ENCODE peak calls at places on chromosomes 12 and 14, in seven cellular contexts. G, J, T, L, B, W and F are unnamed samples.

GRCh38 chr12:124404162-124404561 is 109.3 kb downstream of the RFLNA start:
- DNase-seq in G (peak), J (no peak), T (no peak), L (peak), B (no peak), W (no peak), F (no peak)

GRCh38 chr12:22624573-22624907 is 431 bp upstream of the ETNK1 start:
- DNase-seq in G (no peak), J (no peak), T (no peak), L (peak), B (no peak), W (no peak), F (peak)

GRCh38 chr14:43938588-43939281 is 568.3 kb downstream of the FSCB start:
- DNase-seq in G (no peak), J (no peak), T (no peak), L (no peak), B (no peak), W (no peak), F (no peak)

GRCh38 chr14:99774526-99775307 is 18.5 kb upstream of the EML1 start:
- DNase-seq in G (peak), J (no peak), T (no peak), L (no peak), B (no peak), W (no peak), F (no peak)

GRCh38 chr14:101604935-101605767 is 43.9 kb downstream of the DIO3 start:
- DNase-seq in G (no peak), J (no peak), T (no peak), L (no peak), B (no peak), W (no peak), F (no peak)

GRCh38 chr12:91893476-91893875 is 252.2 kb downstream of the BTG1 start:
- DNase-seq in G (no peak), J (peak), T (no peak), L (no peak), B (no peak), W (no peak), F (no peak)

GRCh38 chr12:50353869-50354593 is 42.4 kb downstream of the FAM186A start:
- DNase-seq in G (peak), J (peak), T (no peak), L (no peak), B (no peak), W (no peak), F (no peak)

GRCh38 chr12:32305163-32305562 is 94.2 kb upstream of the FGD4 start:
- DNase-seq in G (peak), J (peak), T (no peak), L (no peak), B (no peak), W (no peak), F (peak)

GRCh38 chr12:65672441-65672840 is 151.8 kb upstream of the HMGA2 start:
- DNase-seq in G (no peak), J (no peak), T (no peak), L (no peak), B (no peak), W (no peak), F (no peak)

GRCh38 chr12:79275631-79276030 is 411.1 kb downstream of the SYT1 start:
- DNase-seq in G (no peak), J (no peak), T (no peak), L (no peak), B (no peak), W (no peak), F (no peak)

GRCh38 chr14:73739174-73739898 is 25.2 kb upstream of the PNMA1 start:
- DNase-seq in G (no peak), J (no peak), T (no peak), L (no peak), B (no peak), W (no peak), F (no peak)

GRCh38 chr12:89345830-89346740 is 6.2 kb downstream of the DUSP6 start:
- DNase-seq in G (peak), J (peak), T (no peak), L (peak), B (peak), W (peak), F (peak)

GRCh38 chr14:95562892-95563685 is 28.2 kb downstream of the GLRX5 start:
- DNase-seq in G (peak), J (peak), T (no peak), L (no peak), B (no peak), W (no peak), F (no peak)

GRCh38 chr12:124954771-124955170 is 34.2 kb downstream of the DHX37 start:
- DNase-seq in G (no peak), J (no peak), T (no peak), L (no peak), B (no peak), W (no peak), F (no peak)

GRCh38 chr12:100123316-100124095 is 19.2 kb downstream of the BLTP3B start:
- DNase-seq in G (no peak), J (no peak), T (no peak), L (no peak), B (no peak), W (no peak), F (no peak)

GRCh38 chr12:122232691-122233090 is 6.8 kb upstream of the DIABLO start:
- DNase-seq in G (no peak), J (no peak), T (no peak), L (no peak), B (no peak), W (no peak), F (no peak)

GRCh38 chr12:12379831-12380730 is 23.2 kb downstream of the BORCS5 start:
- DNase-seq in G (peak), J (no peak), T (no peak), L (no peak), B (no peak), W (no peak), F (no peak)

GRCh38 chr14:92460916-92461579 is 52.5 kb upstream of the RIN3 start:
- DNase-seq in G (peak), J (no peak), T (no peak), L (peak), B (no peak), W (peak), F (no peak)

GRCh38 chr14:59870277-59871165 is at the start of gene RTN1:
- DNase-seq in G (peak), J (peak), T (peak), L (peak), B (peak), W (peak), F (peak)

GRCh38 chr12:94686834-94687628 is 36.7 kb upstream of the TMCC3 start:
- DNase-seq in G (no peak), J (peak), T (no peak), L (no peak), B (no peak), W (no peak), F (no peak)

GRCh38 chr12:89259831-89260230 is 92.5 kb downstream of the DUSP6 start:
- DNase-seq in G (peak), J (peak), T (no peak), L (no peak), B (no peak), W (no peak), F (no peak)

GRCh38 chr12:114668905-114669304 is 15.1 kb downstream of the TBX3 start:
- DNase-seq in G (no peak), J (peak), T (no peak), L (no peak), B (no peak), W (no peak), F (no peak)

GRCh38 chr12:262817-263216 is at the start of gene SLC6A13:
- DNase-seq in G (no peak), J (peak), T (no peak), L (no peak), B (no peak), W (no peak), F (no peak)

GRCh38 chr14:26870722-26871121 is 272.9 kb upstream of the NOVA1 start:
- DNase-seq in G (no peak), J (no peak), T (no peak), L (no peak), B (no peak), W (no peak), F (no peak)

GRCh38 chr14:44657688-44658388 is 150.8 kb upstream of the FSCB start:
- DNase-seq in G (peak), J (peak), T (no peak), L (no peak), B (no peak), W (peak), F (no peak)

GRCh38 chr14:106207316-106207715 is 680.9 kb downstream of the TMEM121 start:
- DNase-seq in G (no peak), J (peak), T (no peak), L (no peak), B (no peak), W (no peak), F (no peak)

GRCh38 chr14:99179506-99179905 is 92.5 kb downstream of the BCL11B start:
- DNase-seq in G (no peak), J (no peak), T (no peak), L (no peak), B (no peak), W (no peak), F (no peak)

GRCh38 chr14:60648934-60649814 is at the start of gene SIX1:
- DNase-seq in G (peak), J (peak), T (no peak), L (peak), B (peak), W (peak), F (peak)

GRCh38 chr12:57641699-57642442 is 8.9 kb upstream of the B4GALNT1 start:
- DNase-seq in G (no peak), J (no peak), T (no peak), L (no peak), B (no peak), W (no peak), F (no peak)

GRCh38 chr12:27164330-27165045 is 79.6 kb upstream of the STK38L start:
- DNase-seq in G (no peak), J (no peak), T (no peak), L (no peak), B (no peak), W (no peak), F (no peak)

GRCh38 chr12:4987076-4987775 is 56.5 kb upstream of the KCNA5 start:
- DNase-seq in G (no peak), J (no peak), T (no peak), L (no peak), B (no peak), W (no peak), F (no peak)

GRCh38 chr12:38995249-38995648 is 89.9 kb upstream of the CPNE8 start:
- DNase-seq in G (no peak), J (no peak), T (no peak), L (no peak), B (no peak), W (no peak), F (no peak)

GRCh38 chr12:19847294-19848059 is 408.2 kb downstream of the AEBP2 start:
- DNase-seq in G (peak), J (peak), T (no peak), L (no peak), B (no peak), W (no peak), F (no peak)

GRCh38 chr12:101474248-101474647 is 888 bp upstream of the SPIC start:
- DNase-seq in G (no peak), J (no peak), T (no peak), L (no peak), B (no peak), W (no peak), F (no peak)